ENCODE peak calls at places on chromosomes 1 and 21, in five cellular contexts. T is skeletal muscle cell; I is HEK293T; H is activated T-helper 1 cell treated with anti-CD3 and anti-CD28 coated beads, Interleukin-12 subunit alpha, Interleukin-12 subunit beta, Interleukin-2, Interleukin-4 antibody, amounts not matched to agents 30 ng/mL and 10 ng/mL and 1 ng/mL, durations not matched to agents 14 hours and 24 hours and 36 hours; C is esophagus muscularis mucosa. D is an unnamed sample.

GRCh38 chr1:112629256-112629655 is 9.6 kb downstream of the CAPZA1 start:
- DNase-seq in T (no peak), I (no peak), H (no peak), C (no peak), D (no peak)

GRCh38 chr1:120178799-120179419 is 2.6 kb upstream of the SEC22B start:
- DNase-seq in T (no peak), I (peak; percentile 4), H (no peak), C (no peak), D (peak; percentile 4)

GRCh38 chr1:27488523-27489138 is 1.3 kb downstream of the WASF2 start:
- DNase-seq in T (no peak), I (no peak), H (no peak), C (no peak), D (no peak)

GRCh38 chr1:63148825-63149645 is 173.3 kb upstream of the FOXD3 start:
- DNase-seq in T (no peak), I (peak; percentile 74), H (no peak), C (no peak), D (peak; percentile 49)

GRCh38 chr1:75074719-75075395 is 59.3 kb upstream of the LHX8 start:
- DNase-seq in T (no peak), I (no peak), H (no peak), C (no peak), D (no peak)

GRCh38 chr1:224623310-224623714 is 7.2 kb downstream of the CNIH3 start:
- DNase-seq in T (no peak), I (no peak), H (no peak), C (no peak), D (peak; percentile 79)

GRCh38 chr1:107339775-107340174 is 198.9 kb downstream of the NTNG1 start:
- DNase-seq in T (no peak), I (no peak), H (no peak), C (no peak), D (no peak)

GRCh38 chr1:156717411-156717810 is 10.9 kb upstream of the METTL25B start:
- DNase-seq in T (no peak), I (no peak), H (no peak), C (no peak), D (no peak)

GRCh38 chr1:99808391-99809115 is 41.6 kb upstream of the AGL start:
- DNase-seq in T (peak; percentile 88), I (peak; percentile 80), H (peak; percentile 29), C (no peak), D (peak; percentile 90)

GRCh38 chr1:22527122-22527521 is 36.2 kb upstream of the EPHA8 start:
- DNase-seq in T (no peak), I (no peak), H (no peak), C (no peak), D (no peak)

GRCh38 chr21:41482321-41482720 is 25.6 kb downstream of the TMPRSS2 start:
- DNase-seq in T (peak; percentile 41), I (no peak), H (no peak), C (no peak), D (peak; percentile 83)

GRCh38 chr1:154406572-154406879 is 1.4 kb downstream of the IL6R start:
- DNase-seq in T (no peak), I (no peak), H (no peak), C (no peak), D (no peak)

GRCh38 chr1:16925635-16926490 is 4.1 kb downstream of the CROCC start:
- DNase-seq in T (no peak), I (no peak), H (no peak), C (no peak), D (no peak)

GRCh38 chr21:35674895-35675470 is 385.3 kb downstream of the SETD4 start:
- DNase-seq in T (no peak), I (no peak), H (no peak), C (no peak), D (no peak)

GRCh38 chr1:228978486-228979324 is 243.4 kb downstream of the RHOU start:
- DNase-seq in T (no peak), I (no peak), H (no peak), C (no peak), D (no peak)

GRCh38 chr1:26279598-26280332 is at the start of gene SH3BGRL3:
- DNase-seq in T (peak; percentile 62), I (peak; percentile 79), H (peak; percentile 85), C (peak; percentile 95), D (peak; percentile 95)

GRCh38 chr1:151773698-151774097 is 10.4 kb upstream of the MRPL9 start:
- DNase-seq in T (no peak), I (no peak), H (no peak), C (no peak), D (peak; percentile 69)

GRCh38 chr1:221093903-221094865 is 214.9 kb downstream of the HLX start:
- DNase-seq in T (no peak), I (peak; percentile 35), H (no peak), C (no peak), D (no peak)

D was measured in Daoy.